ENCODE peak calls at places on chromosome 13, in five cellular contexts. Z is neural progenitor cell, X is amniotic epithelial cell, M is HepG2, K is SJCRH30. E is an unnamed sample.

GRCh38 chr13:48579167-48579918 is 46.5 kb upstream of the RCBTB2 start:
- DNase-seq in Z (no peak), X (no peak), M (no peak), K (no peak), E (peak)

GRCh38 chr13:51453959-51454703 is 1.3 kb upstream of the INTS6 start:
- DNase-seq in K (peak), Z (peak), X (peak), M (no peak), E (no peak)

GRCh38 chr13:105474983-105475382 is 1060.5 kb downstream of the EFNB2 start:
- DNase-seq in M (no peak), X (peak), Z (no peak), K (no peak), E (no peak)

GRCh38 chr13:77563110-77563509 is 27.6 kb downstream of the SCEL start:
- DNase-seq in Z (no peak), K (no peak), M (peak), X (peak), E (no peak)

GRCh38 chr13:85586422-85586831 is 212.8 kb downstream of the SLITRK6 start:
- DNase-seq in M (no peak), X (peak), K (no peak), Z (no peak), E (no peak)

GRCh38 chr13:98528663-98529064 is 48.2 kb downstream of the STK24 start:
- DNase-seq in M (no peak), Z (no peak), X (peak), K (no peak), E (no peak)

GRCh38 chr13:89878904-89879303 is 1468.6 kb upstream of the MIR17HG start:
- DNase-seq in M (no peak), X (no peak), Z (no peak), K (no peak), E (no peak)

GRCh38 chr13:32852568-32852967 is 163.7 kb upstream of the KL start:
- DNase-seq in Z (no peak), K (no peak), X (peak), M (no peak), E (no peak)

GRCh38 chr13:63435668-63436275 is 2020.1 kb upstream of the PCDH20 start:
- DNase-seq in X (peak), M (no peak), K (peak), Z (no peak), E (no peak)

GRCh38 chr13:20489185-20489820 is 36.4 kb downstream of the CRYL1 start:
- DNase-seq in K (peak), M (no peak), Z (no peak), X (no peak), E (no peak)

GRCh38 chr13:33940898-33941297 is 122.9 kb downstream of the RFC3 start:
- DNase-seq in K (no peak), X (peak), Z (peak), M (no peak), E (no peak)

GRCh38 chr13:114078501-114079451 is 53.6 kb downstream of the RASA3 start:
- DNase-seq in M (no peak), X (peak), Z (no peak), K (no peak), E (no peak)

GRCh38 chr13:81686877-81687276 is 1346.0 kb upstream of the SPRY2 start:
- DNase-seq in X (peak), M (no peak), Z (no peak), K (peak), E (no peak)